ENCODE peak calls at places on chromosomes 1 and 21, in eight cellular contexts. One of them, this sample, is unnamed.

GRCh38 chr1:226788965-226789364 is 49.9 kb upstream of the ITPKB start:
- DNase-seq in HEK293T: no peak
- DNase-seq in MV-4-11: no peak
- DNase-seq in astrocyte: no peak
- DNase-seq in NCI-H1694: no peak
- DNase-seq in T-helper 1 cell: no peak
- DNase-seq in WERI-Rb-1: no peak
- DNase-seq in left ventricle myocardium inferior: no peak
- DNase-seq in this sample: no peak

GRCh38 chr1:172699111-172699510 is 40.2 kb downstream of the FASLG start:
- DNase-seq in HEK293T: no peak
- DNase-seq in MV-4-11: peak
- DNase-seq in astrocyte: peak
- DNase-seq in NCI-H1694: no peak
- DNase-seq in T-helper 1 cell: peak
- DNase-seq in WERI-Rb-1: no peak
- DNase-seq in left ventricle myocardium inferior: no peak
- DNase-seq in this sample: peak

GRCh38 chr1:24089027-24089742 is 22.8 kb downstream of the MYOM3 start:
- DNase-seq in HEK293T: no peak
- DNase-seq in MV-4-11: no peak
- DNase-seq in astrocyte: no peak
- DNase-seq in NCI-H1694: no peak
- DNase-seq in T-helper 1 cell: no peak
- DNase-seq in WERI-Rb-1: no peak
- DNase-seq in left ventricle myocardium inferior: no peak
- DNase-seq in this sample: no peak

GRCh38 chr1:47507140-47507539 is 69.3 kb downstream of the FOXD2 start:
- DNase-seq in HEK293T: no peak
- DNase-seq in MV-4-11: peak
- DNase-seq in astrocyte: no peak
- DNase-seq in NCI-H1694: no peak
- DNase-seq in T-helper 1 cell: no peak
- DNase-seq in WERI-Rb-1: no peak
- DNase-seq in left ventricle myocardium inferior: no peak
- DNase-seq in this sample: peak

GRCh38 chr1:215146252-215146975 is 63.9 kb downstream of the KCNK2 start:
- DNase-seq in HEK293T: no peak
- DNase-seq in MV-4-11: peak
- DNase-seq in astrocyte: peak
- DNase-seq in NCI-H1694: peak
- DNase-seq in T-helper 1 cell: no peak
- DNase-seq in WERI-Rb-1: peak
- DNase-seq in left ventricle myocardium inferior: no peak
- DNase-seq in this sample: peak

GRCh38 chr1:40944326-40944725 is 35.2 kb upstream of the CTPS1 start:
- DNase-seq in HEK293T: no peak
- DNase-seq in MV-4-11: no peak
- DNase-seq in astrocyte: peak
- DNase-seq in NCI-H1694: no peak
- DNase-seq in T-helper 1 cell: no peak
- DNase-seq in WERI-Rb-1: no peak
- DNase-seq in left ventricle myocardium inferior: no peak
- DNase-seq in this sample: no peak

GRCh38 chr1:165353731-165354671 is 2.5 kb downstream of the LMX1A start:
- DNase-seq in HEK293T: no peak
- DNase-seq in MV-4-11: no peak
- DNase-seq in astrocyte: no peak
- DNase-seq in NCI-H1694: no peak
- DNase-seq in T-helper 1 cell: no peak
- DNase-seq in WERI-Rb-1: no peak
- DNase-seq in left ventricle myocardium inferior: no peak
- DNase-seq in this sample: no peak

GRCh38 chr1:212688338-212689047 is 11.1 kb downstream of the BATF3 start:
- DNase-seq in HEK293T: peak
- DNase-seq in MV-4-11: no peak
- DNase-seq in astrocyte: no peak
- DNase-seq in NCI-H1694: no peak
- DNase-seq in T-helper 1 cell: no peak
- DNase-seq in WERI-Rb-1: no peak
- DNase-seq in left ventricle myocardium inferior: no peak
- DNase-seq in this sample: no peak

GRCh38 chr21:14306143-14306907 is 76.6 kb downstream of the HSPA13 start:
- DNase-seq in HEK293T: no peak
- DNase-seq in MV-4-11: peak
- DNase-seq in astrocyte: no peak
- DNase-seq in NCI-H1694: no peak
- DNase-seq in T-helper 1 cell: no peak
- DNase-seq in WERI-Rb-1: no peak
- DNase-seq in left ventricle myocardium inferior: no peak
- DNase-seq in this sample: peak

GRCh38 chr1:223250632-223251015 is 107.6 kb upstream of the TLR5 start:
- DNase-seq in HEK293T: no peak
- DNase-seq in MV-4-11: no peak
- DNase-seq in astrocyte: no peak
- DNase-seq in NCI-H1694: no peak
- DNase-seq in T-helper 1 cell: no peak
- DNase-seq in WERI-Rb-1: no peak
- DNase-seq in left ventricle myocardium inferior: no peak
- DNase-seq in this sample: no peak

GRCh38 chr21:45361033-45361997 is 43.6 kb upstream of the COL18A1 start:
- DNase-seq in HEK293T: no peak
- DNase-seq in MV-4-11: no peak
- DNase-seq in astrocyte: no peak
- DNase-seq in NCI-H1694: no peak
- DNase-seq in T-helper 1 cell: no peak
- DNase-seq in WERI-Rb-1: no peak
- DNase-seq in left ventricle myocardium inferior: no peak
- DNase-seq in this sample: no peak

GRCh38 chr1:17594026-17594425 is 54.5 kb downstream of the ARHGEF10L start:
- DNase-seq in HEK293T: no peak
- DNase-seq in MV-4-11: peak
- DNase-seq in astrocyte: no peak
- DNase-seq in NCI-H1694: no peak
- DNase-seq in T-helper 1 cell: no peak
- DNase-seq in WERI-Rb-1: no peak
- DNase-seq in left ventricle myocardium inferior: no peak
- DNase-seq in this sample: no peak

GRCh38 chr1:185400057-185400456 is 83.0 kb upstream of the IVNS1ABP start:
- DNase-seq in HEK293T: no peak
- DNase-seq in MV-4-11: peak
- DNase-seq in astrocyte: peak
- DNase-seq in NCI-H1694: no peak
- DNase-seq in T-helper 1 cell: no peak
- DNase-seq in WERI-Rb-1: no peak
- DNase-seq in left ventricle myocardium inferior: no peak
- DNase-seq in this sample: no peak

GRCh38 chr21:44911384-44912157 is 9.1 kb downstream of the ITGB2 start:
- DNase-seq in HEK293T: peak
- DNase-seq in MV-4-11: no peak
- DNase-seq in astrocyte: no peak
- DNase-seq in NCI-H1694: peak
- DNase-seq in T-helper 1 cell: no peak
- DNase-seq in WERI-Rb-1: no peak
- DNase-seq in left ventricle myocardium inferior: peak
- DNase-seq in this sample: no peak

GRCh38 chr1:179137623-179138235 is 55.9 kb downstream of the TOR3A start:
- DNase-seq in HEK293T: peak
- DNase-seq in MV-4-11: no peak
- DNase-seq in astrocyte: no peak
- DNase-seq in NCI-H1694: no peak
- DNase-seq in T-helper 1 cell: no peak
- DNase-seq in WERI-Rb-1: no peak
- DNase-seq in left ventricle myocardium inferior: no peak
- DNase-seq in this sample: no peak

GRCh38 chr1:61301824-61302652 is 219.7 kb downstream of the NFIA start:
- DNase-seq in HEK293T: no peak
- DNase-seq in MV-4-11: no peak
- DNase-seq in astrocyte: no peak
- DNase-seq in NCI-H1694: no peak
- DNase-seq in T-helper 1 cell: no peak
- DNase-seq in WERI-Rb-1: no peak
- DNase-seq in left ventricle myocardium inferior: no peak
- DNase-seq in this sample: no peak

GRCh38 chr21:35583566-35584216 is 476.6 kb downstream of the SETD4 start:
- DNase-seq in HEK293T: no peak
- DNase-seq in MV-4-11: no peak
- DNase-seq in astrocyte: no peak
- DNase-seq in NCI-H1694: no peak
- DNase-seq in T-helper 1 cell: no peak
- DNase-seq in WERI-Rb-1: no peak
- DNase-seq in left ventricle myocardium inferior: no peak
- DNase-seq in this sample: no peak

GRCh38 chr1:192904438-192904895 is 95.6 kb downstream of the RGS2 start:
- DNase-seq in HEK293T: no peak
- DNase-seq in MV-4-11: no peak
- DNase-seq in astrocyte: peak
- DNase-seq in NCI-H1694: no peak
- DNase-seq in T-helper 1 cell: no peak
- DNase-seq in WERI-Rb-1: no peak
- DNase-seq in left ventricle myocardium inferior: no peak
- DNase-seq in this sample: peak

GRCh38 chr1:32981003-32981909 is 16.6 kb upstream of the RNF19B start:
- DNase-seq in HEK293T: no peak
- DNase-seq in MV-4-11: peak
- DNase-seq in astrocyte: peak
- DNase-seq in NCI-H1694: no peak
- DNase-seq in T-helper 1 cell: no peak
- DNase-seq in WERI-Rb-1: no peak
- DNase-seq in left ventricle myocardium inferior: no peak
- DNase-seq in this sample: peak

GRCh38 chr1:176949033-176949662 is 215.4 kb downstream of the ASTN1 start:
- DNase-seq in HEK293T: peak
- DNase-seq in MV-4-11: no peak
- DNase-seq in astrocyte: no peak
- DNase-seq in NCI-H1694: peak
- DNase-seq in T-helper 1 cell: no peak
- DNase-seq in WERI-Rb-1: peak
- DNase-seq in left ventricle myocardium inferior: peak
- DNase-seq in this sample: peak

GRCh38 chr1:245599413-245600174 is 444.8 kb downstream of the KIF26B start:
- DNase-seq in HEK293T: no peak
- DNase-seq in MV-4-11: peak
- DNase-seq in astrocyte: peak
- DNase-seq in NCI-H1694: no peak
- DNase-seq in T-helper 1 cell: no peak
- DNase-seq in WERI-Rb-1: no peak
- DNase-seq in left ventricle myocardium inferior: no peak
- DNase-seq in this sample: peak

GRCh38 chr1:156048663-156049258 is 4.8 kb downstream of the UBQLN4 start:
- DNase-seq in HEK293T: no peak
- DNase-seq in MV-4-11: no peak
- DNase-seq in astrocyte: no peak
- DNase-seq in NCI-H1694: no peak
- DNase-seq in T-helper 1 cell: no peak
- DNase-seq in WERI-Rb-1: no peak
- DNase-seq in left ventricle myocardium inferior: no peak
- DNase-seq in this sample: no peak

GRCh38 chr1:91791691-91792392 is 94.1 kb downstream of the TGFBR3 start:
- DNase-seq in HEK293T: no peak
- DNase-seq in MV-4-11: peak
- DNase-seq in astrocyte: no peak
- DNase-seq in NCI-H1694: no peak
- DNase-seq in T-helper 1 cell: no peak
- DNase-seq in WERI-Rb-1: peak
- DNase-seq in left ventricle myocardium inferior: no peak
- DNase-seq in this sample: peak

GRCh38 chr1:64061430-64062104 is 141.9 kb upstream of the UBE2U start:
- DNase-seq in HEK293T: no peak
- DNase-seq in MV-4-11: no peak
- DNase-seq in astrocyte: no peak
- DNase-seq in NCI-H1694: no peak
- DNase-seq in T-helper 1 cell: no peak
- DNase-seq in WERI-Rb-1: no peak
- DNase-seq in left ventricle myocardium inferior: no peak
- DNase-seq in this sample: no peak

GRCh38 chr1:65235867-65236805 is 73.2 kb upstream of the DNAJC6 start:
- DNase-seq in HEK293T: peak
- DNase-seq in MV-4-11: peak
- DNase-seq in astrocyte: peak
- DNase-seq in NCI-H1694: peak
- DNase-seq in T-helper 1 cell: no peak
- DNase-seq in WERI-Rb-1: no peak
- DNase-seq in left ventricle myocardium inferior: no peak
- DNase-seq in this sample: peak

GRCh38 chr1:241703001-241703400 is 50.9 kb downstream of the WDR64 start:
- DNase-seq in HEK293T: no peak
- DNase-seq in MV-4-11: no peak
- DNase-seq in astrocyte: no peak
- DNase-seq in NCI-H1694: no peak
- DNase-seq in T-helper 1 cell: no peak
- DNase-seq in WERI-Rb-1: no peak
- DNase-seq in left ventricle myocardium inferior: no peak
- DNase-seq in this sample: no peak

GRCh38 chr1:24696033-24696755 is 49.1 kb upstream of the CLIC4 start:
- DNase-seq in HEK293T: no peak
- DNase-seq in MV-4-11: no peak
- DNase-seq in astrocyte: no peak
- DNase-seq in NCI-H1694: no peak
- DNase-seq in T-helper 1 cell: no peak
- DNase-seq in WERI-Rb-1: peak
- DNase-seq in left ventricle myocardium inferior: no peak
- DNase-seq in this sample: no peak

GRCh38 chr1:34786521-34787325 is 5.7 kb downstream of the GJB3 start:
- DNase-seq in HEK293T: peak
- DNase-seq in MV-4-11: peak
- DNase-seq in astrocyte: peak
- DNase-seq in NCI-H1694: peak
- DNase-seq in T-helper 1 cell: no peak
- DNase-seq in WERI-Rb-1: peak
- DNase-seq in left ventricle myocardium inferior: peak
- DNase-seq in this sample: peak

This sample was measured in KBM-7.